ENCODE peak calls at places on chromosomes 16 and 17, in seven cellular contexts. One of them, this sample, is unnamed.

GRCh38 chr16:58306327-58306726 is 11.5 kb upstream of the PRSS54 start:
- DNase-seq in left ventricle myocardium inferior: no peak
- DNase-seq in NCI-H2107: no peak
- DNase-seq in cardiac fibroblast: peak; percentile 58
- DNase-seq in osteoblast: no peak
- DNase-seq in neural progenitor cell: no peak
- DNase-seq in iris pigment epithelial cell: peak; percentile 27
- DNase-seq in this sample: peak; percentile 30

GRCh38 chr16:4364196-4365013 is 7.2 kb upstream of the VASN start:
- DNase-seq in left ventricle myocardium inferior: no peak
- DNase-seq in NCI-H2107: no peak
- DNase-seq in cardiac fibroblast: no peak
- DNase-seq in osteoblast: no peak
- DNase-seq in neural progenitor cell: no peak
- DNase-seq in iris pigment epithelial cell: no peak
- DNase-seq in this sample: no peak

GRCh38 chr16:73778872-73779271 is 517.7 kb upstream of the PSMD7 start:
- DNase-seq in left ventricle myocardium inferior: no peak
- DNase-seq in NCI-H2107: no peak
- DNase-seq in cardiac fibroblast: no peak
- DNase-seq in osteoblast: no peak
- DNase-seq in neural progenitor cell: no peak
- DNase-seq in iris pigment epithelial cell: no peak
- DNase-seq in this sample: no peak

GRCh38 chr16:83588070-83588469 is 219.7 kb upstream of the HSBP1 start:
- DNase-seq in left ventricle myocardium inferior: no peak
- DNase-seq in NCI-H2107: no peak
- DNase-seq in cardiac fibroblast: no peak
- DNase-seq in osteoblast: no peak
- DNase-seq in neural progenitor cell: no peak
- DNase-seq in iris pigment epithelial cell: no peak
- DNase-seq in this sample: no peak

GRCh38 chr16:30395992-30396560 is 856 bp downstream of the ZNF48 start:
- DNase-seq in left ventricle myocardium inferior: no peak
- DNase-seq in NCI-H2107: no peak
- DNase-seq in cardiac fibroblast: peak; percentile 22
- DNase-seq in osteoblast: no peak
- DNase-seq in neural progenitor cell: no peak
- DNase-seq in iris pigment epithelial cell: no peak
- DNase-seq in this sample: no peak

GRCh38 chr17:45235071-45236001 is 13.7 kb downstream of the FMNL1 start:
- DNase-seq in left ventricle myocardium inferior: peak; percentile 78
- DNase-seq in NCI-H2107: no peak
- DNase-seq in cardiac fibroblast: peak; percentile 86
- DNase-seq in osteoblast: peak; percentile 98
- DNase-seq in neural progenitor cell: peak; percentile 90
- DNase-seq in iris pigment epithelial cell: peak; percentile 71
- DNase-seq in this sample: peak; percentile 77

GRCh38 chr17:34302626-34303025 is 16.6 kb upstream of the CCL8 start:
- DNase-seq in left ventricle myocardium inferior: no peak
- DNase-seq in NCI-H2107: no peak
- DNase-seq in cardiac fibroblast: no peak
- DNase-seq in osteoblast: no peak
- DNase-seq in neural progenitor cell: no peak
- DNase-seq in iris pigment epithelial cell: no peak
- DNase-seq in this sample: no peak

GRCh38 chr16:48687421-48688038 is 77.5 kb upstream of the N4BP1 start:
- DNase-seq in left ventricle myocardium inferior: peak; percentile 32
- DNase-seq in NCI-H2107: peak; percentile 34
- DNase-seq in cardiac fibroblast: peak; percentile 78
- DNase-seq in osteoblast: peak; percentile 73
- DNase-seq in neural progenitor cell: peak; percentile 83
- DNase-seq in iris pigment epithelial cell: peak; percentile 72
- DNase-seq in this sample: peak; percentile 59

GRCh38 chr17:44095647-44096496 is 25.3 kb downstream of the G6PC3 start:
- DNase-seq in left ventricle myocardium inferior: peak; percentile 71
- DNase-seq in NCI-H2107: no peak
- DNase-seq in cardiac fibroblast: peak; percentile 96
- DNase-seq in osteoblast: peak; percentile 96
- DNase-seq in neural progenitor cell: peak; percentile 92
- DNase-seq in iris pigment epithelial cell: peak; percentile 91
- DNase-seq in this sample: peak; percentile 97